ENCODE peak calls at places on chromosomes 16 and 17, in four cellular contexts. X, E, H and D are unnamed samples.

GRCh38 chr17:67260051-67260987 is 15.3 kb upstream of the HELZ start:
- DNase-seq in X (peak), E (peak), H (peak), D (no peak)

GRCh38 chr17:49850772-49851386 is 3.0 kb upstream of the TAC4 start:
- DNase-seq in X (no peak), E (no peak), H (no peak), D (no peak)

GRCh38 chr17:68385490-68386215 is 71.6 kb downstream of the WIPI1 start:
- DNase-seq in X (no peak), E (no peak), H (no peak), D (no peak)

GRCh38 chr16:72317378-72317777 is 145.4 kb upstream of the PMFBP1 start:
- DNase-seq in X (no peak), E (no peak), H (peak), D (no peak)

GRCh38 chr17:44310612-44311376 is 2.4 kb downstream of the RUNDC3A start:
- DNase-seq in X (no peak), E (no peak), H (no peak), D (no peak)

GRCh38 chr16:2273484-2273883 is 5.6 kb upstream of the RNPS1 start:
- DNase-seq in X (no peak), E (no peak), H (no peak), D (no peak)

GRCh38 chr16:76176616-76177015 is 100.6 kb upstream of the CNTNAP4 start:
- DNase-seq in X (no peak), E (no peak), H (no peak), D (no peak)

GRCh38 chr16:14427371-14427948 is 202.6 kb downstream of the PARN start:
- DNase-seq in X (no peak), E (no peak), H (peak), D (no peak)

GRCh38 chr17:38747385-38748328 is 479 bp downstream of the PCGF2 start:
- DNase-seq in X (peak), E (peak), H (no peak), D (no peak)

GRCh38 chr16:86289304-86289703 is 221.0 kb upstream of the FOXF1 start:
- DNase-seq in X (no peak), E (no peak), H (no peak), D (no peak)

GRCh38 chr17:68704897-68705296 is 103.7 kb upstream of the FAM20A start:
- DNase-seq in X (no peak), E (no peak), H (peak), D (no peak)

GRCh38 chr16:26360867-26361266 is 669.1 kb downstream of the HS3ST4 start:
- DNase-seq in X (no peak), E (no peak), H (no peak), D (no peak)

GRCh38 chr16:30369091-30369937 is 980 bp downstream of the TBC1D10B start:
- DNase-seq in X (no peak), E (peak), H (no peak), D (no peak)

GRCh38 chr17:72151565-72152391 is 31.0 kb downstream of the SOX9 start:
- DNase-seq in X (peak), E (peak), H (peak), D (no peak)

GRCh38 chr17:81737947-81738800 is 26.1 kb downstream of the SLC25A10 start:
- DNase-seq in X (no peak), E (no peak), H (no peak), D (no peak)

GRCh38 chr17:19262650-19263620 is 25.8 kb downstream of the EPN2 start:
- DNase-seq in X (no peak), E (no peak), H (peak), D (peak)

GRCh38 chr17:1037238-1037879 is 40.4 kb downstream of the TIMM22 start:
- DNase-seq in X (no peak), E (no peak), H (no peak), D (no peak)

GRCh38 chr16:69865701-69866100 is 85.4 kb upstream of the CLEC18A start:
- DNase-seq in X (no peak), E (no peak), H (peak), D (no peak)

GRCh38 chr17:73933871-73934270 is 269.6 kb upstream of the RPL38 start:
- DNase-seq in X (no peak), E (peak), H (no peak), D (no peak)

GRCh38 chr17:73371285-73371684 is 59.5 kb upstream of the CDC42EP4 start:
- DNase-seq in X (no peak), E (no peak), H (peak), D (peak)

GRCh38 chr16:68778551-68779231 is 41.6 kb downstream of the CDH1 start:
- DNase-seq in X (peak), E (peak), H (no peak), D (no peak)

GRCh38 chr16:26963109-26963508 is 103.6 kb upstream of the C16orf82 start:
- DNase-seq in X (no peak), E (peak), H (peak), D (no peak)

GRCh38 chr17:46832945-46833839 is 14.7 kb upstream of the WNT3 start:
- DNase-seq in X (peak), E (no peak), H (peak), D (no peak)

GRCh38 chr17:77332981-77333685 is 192.4 kb downstream of the SEC14L1 start:
- DNase-seq in X (no peak), E (peak), H (peak), D (no peak)

GRCh38 chr16:5735444-5735843 is 637.8 kb upstream of the EEF2KMT start:
- DNase-seq in X (no peak), E (no peak), H (no peak), D (no peak)

GRCh38 chr17:29043539-29044165 is 711 bp downstream of the PIPOX start:
- DNase-seq in X (no peak), E (no peak), H (no peak), D (no peak)

GRCh38 chr17:76678330-76678729 is 32.4 kb downstream of the MXRA7 start:
- DNase-seq in X (no peak), E (peak), H (no peak), D (no peak)

GRCh38 chr17:21300601-21301571 is 16.4 kb downstream of the MAP2K3 start:
- DNase-seq in X (no peak), E (no peak), H (no peak), D (no peak)

DNA sequence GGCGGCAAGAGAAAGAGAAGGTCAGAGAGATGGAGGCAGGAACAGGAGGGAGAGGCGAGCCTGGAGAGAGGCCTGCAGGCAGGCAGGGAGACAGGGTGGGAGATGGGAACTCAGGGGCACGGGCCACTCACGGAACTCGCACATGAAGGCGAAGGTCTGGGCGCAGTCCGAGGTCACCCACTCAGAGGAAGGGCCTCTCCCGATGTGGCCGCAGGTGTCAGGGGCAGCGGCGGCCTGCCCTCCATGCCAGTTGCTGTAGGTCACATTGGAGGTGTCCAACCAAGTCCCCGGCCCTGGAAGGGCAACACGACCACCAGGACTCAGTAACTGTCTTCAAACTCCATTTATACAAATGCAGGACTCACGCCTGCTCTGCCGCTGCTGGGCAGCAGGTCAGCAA is 22.4 kb upstream of the BCO1 start:
- DNase-seq in X (no peak), E (no peak), H (no peak), D (no peak)
- H3K27ac ChIP-seq in X (no peak), E (no peak), H (no peak), D (no peak)

GRCh38 chr16:56888806-56889205 is 23.8 kb downstream of the SLC12A3 start:
- DNase-seq in X (no peak), E (no peak), H (no peak), D (no peak)
- H3K27ac ChIP-seq in X (no peak), E (no peak), H (no peak), D (no peak)

DNA sequence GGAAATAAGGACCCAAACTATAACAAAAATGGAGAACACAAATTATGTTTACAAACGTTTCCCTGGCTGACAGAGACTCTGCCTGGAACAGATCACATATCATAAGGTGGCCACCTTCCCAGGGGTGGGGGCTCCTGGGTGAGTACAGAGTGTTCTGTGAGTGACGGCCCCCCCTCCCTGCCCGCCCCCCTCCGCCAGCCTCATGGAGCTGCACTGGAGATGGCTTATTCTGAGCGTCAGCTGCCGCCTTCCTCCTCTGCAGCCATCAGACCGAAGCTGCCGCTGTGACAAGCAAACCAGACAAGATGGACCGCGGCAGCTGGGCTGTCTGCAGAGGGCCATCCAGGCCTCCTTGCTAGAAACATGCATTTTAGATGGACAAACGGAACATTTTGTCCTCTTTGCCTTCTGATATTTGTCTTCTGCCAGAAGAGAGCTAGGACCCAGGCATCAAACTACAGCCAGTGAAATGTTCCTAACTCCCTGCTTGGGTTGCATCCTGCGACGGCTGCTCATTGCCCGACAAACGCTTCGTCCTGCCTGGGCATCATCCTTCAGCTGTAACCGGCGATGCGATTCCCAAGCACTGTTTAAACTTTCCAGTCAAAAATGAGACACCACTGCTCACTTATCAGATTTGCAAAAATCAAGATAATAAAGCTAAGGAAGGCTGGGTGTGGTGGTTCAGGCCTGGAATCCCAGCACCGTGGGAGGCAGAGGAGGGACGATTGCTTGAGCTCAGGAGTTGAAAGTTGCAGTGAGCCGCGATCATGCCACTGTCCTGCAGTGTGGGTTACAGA is 15.3 kb upstream of the RPTOR start:
- DNase-seq in X (no peak), E (no peak), H (no peak), D (no peak)
- H3K27ac ChIP-seq in X (peak), E (no peak), H (no peak), D (no peak)

GRCh38 chr16:57299009-57299718 is 14.7 kb upstream of the PLLP start:
- DNase-seq in X (no peak), E (peak), H (no peak), D (no peak)

GRCh38 chr16:57303021-57303909 is 18.8 kb upstream of the PLLP start:
- DNase-seq in X (no peak), E (no peak), H (no peak), D (no peak)

GRCh38 chr16:57300387-57301125 is 16.1 kb upstream of the PLLP start:
- DNase-seq in X (peak), E (peak), H (peak), D (peak)

GRCh38 chr16:57299719-57300386 is 15.4 kb upstream of the PLLP start:
- DNase-seq in X (peak), E (peak), H (peak), D (peak)

DNA sequence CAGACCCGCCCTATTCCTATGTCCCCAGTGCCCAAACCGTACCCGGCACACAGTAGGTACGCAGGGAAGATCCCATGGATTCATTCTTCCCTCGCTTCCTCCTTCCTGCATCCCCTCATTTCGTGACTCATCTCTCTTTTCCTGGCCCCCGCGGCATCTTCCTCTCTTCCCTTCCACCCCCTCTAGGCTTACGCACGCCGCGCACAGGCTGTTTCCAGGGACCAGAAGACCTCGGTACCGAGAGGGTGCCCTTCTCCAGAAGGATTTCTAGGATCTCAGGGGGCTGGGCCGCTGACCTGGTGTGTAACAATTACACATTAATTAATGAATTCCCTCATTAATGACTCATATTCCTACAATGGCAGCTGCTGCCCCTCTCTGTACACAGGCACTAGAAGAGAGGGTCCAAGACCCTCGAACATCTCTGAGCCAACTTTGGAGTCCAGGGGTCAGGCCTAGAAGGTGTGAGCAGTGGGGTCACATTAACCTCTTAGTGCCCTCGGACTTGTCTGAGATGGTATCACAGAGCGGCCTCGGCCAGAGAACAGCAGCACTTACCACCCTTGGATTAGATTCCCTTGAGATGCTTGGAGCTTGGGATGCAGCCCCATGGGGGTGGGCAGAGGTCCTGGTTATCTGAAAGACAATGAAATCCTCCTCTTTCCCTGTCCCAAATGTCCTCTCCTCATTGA is 16.8 kb upstream of the PLLP start:
- DNase-seq in X (no peak), E (peak), H (no peak), D (no peak)
- H3K27ac ChIP-seq in X (no peak), E (no peak), H (no peak), D (no peak)

DNA sequence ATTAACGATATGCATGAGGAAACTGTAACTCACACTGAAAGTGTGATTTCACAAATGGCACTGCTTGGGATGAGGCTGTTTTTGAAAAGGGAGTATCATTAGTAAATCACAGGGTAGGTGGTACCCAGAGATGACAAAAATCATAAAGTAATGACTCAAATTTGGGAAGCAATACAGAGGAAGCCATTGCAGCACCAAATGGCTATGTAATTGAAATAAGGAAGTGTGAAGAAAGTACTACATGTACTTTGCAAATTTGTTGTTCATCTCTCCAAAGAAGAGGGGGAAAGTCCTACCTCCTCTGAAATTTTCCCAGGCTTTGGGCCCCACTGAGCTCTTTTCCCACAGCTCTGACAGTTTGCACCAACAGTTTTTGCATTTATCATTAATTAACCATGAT is 12.3 kb upstream of the ABCC12 start:
- DNase-seq in X (no peak), E (no peak), H (no peak), D (no peak)
- H3K27ac ChIP-seq in X (no peak), E (no peak), H (no peak), D (no peak)

GRCh38 chr17:79931517-79932309 is 92.5 kb upstream of the CBX4 start:
- DNase-seq in X (no peak), E (peak), H (peak), D (no peak)
- H3K27ac ChIP-seq in X (no peak), E (no peak), H (no peak), D (no peak)

GRCh38 chr17:12548558-12548957 is 117.1 kb upstream of the MYOCD start:
- DNase-seq in X (no peak), E (no peak), H (no peak), D (no peak)
- H3K27ac ChIP-seq in X (no peak), E (no peak), H (no peak), D (no peak)

DNA sequence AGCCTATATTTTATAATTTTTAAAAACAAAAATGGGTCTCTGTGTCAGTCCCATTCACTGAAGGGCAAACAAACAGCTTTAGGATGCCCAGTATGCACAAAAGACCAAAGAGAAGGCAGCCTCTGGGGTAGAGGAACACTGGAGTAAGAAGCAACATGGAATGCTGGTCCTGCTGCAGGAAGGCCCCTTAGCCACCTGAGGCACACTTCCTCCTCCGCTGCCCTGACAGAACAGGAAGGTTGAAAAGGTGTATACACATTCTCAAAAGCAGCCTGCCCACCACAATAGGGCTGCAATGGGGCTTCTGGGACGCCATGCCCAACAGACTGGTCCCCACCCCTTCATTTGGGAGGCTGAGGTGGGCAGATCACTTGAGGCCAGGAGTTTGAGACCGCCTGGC is 19.5 kb downstream of the TOM1L2 start:
- DNase-seq in X (no peak), E (no peak), H (no peak), D (no peak)
- H3K27ac ChIP-seq in X (peak), E (no peak), H (no peak), D (no peak)

GRCh38 chr16:55351936-55352335 is 27.9 kb downstream of the IRX6 start:
- DNase-seq in X (no peak), E (no peak), H (no peak), D (no peak)

GRCh38 chr16:55359946-55360345 is 35.9 kb downstream of the IRX6 start:
- DNase-seq in X (no peak), E (no peak), H (no peak), D (no peak)

DNA sequence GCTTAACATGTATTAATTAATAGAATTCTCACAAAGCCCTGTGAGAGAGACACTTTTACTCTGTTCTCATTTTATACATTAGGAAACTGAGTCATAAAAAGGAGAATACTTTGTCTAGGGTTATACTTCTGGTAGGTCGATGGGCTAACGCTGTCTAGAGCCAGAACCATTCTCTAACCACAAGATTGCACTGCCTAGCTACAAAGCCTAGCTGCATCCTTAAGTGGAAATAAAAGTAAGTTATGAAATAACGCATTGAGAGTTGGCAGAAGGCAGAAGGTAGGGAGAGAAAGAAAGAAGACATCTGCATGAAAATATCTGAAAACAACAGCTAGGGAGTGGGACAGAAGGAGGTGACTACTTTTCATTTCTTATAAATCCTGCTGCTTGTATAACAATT is 33.2 kb downstream of the IRX6 start:
- DNase-seq in X (no peak), E (no peak), H (no peak), D (no peak)
- H3K27ac ChIP-seq in X (no peak), E (no peak), H (no peak), D (no peak)

GRCh38 chr17:42094375-42095069 is 3.8 kb downstream of the ZNF385C start:
- DNase-seq in X (no peak), E (no peak), H (no peak), D (no peak)

GRCh38 chr17:42088736-42089135 is 9.5 kb downstream of the ZNF385C start:
- DNase-seq in X (no peak), E (no peak), H (no peak), D (no peak)

GRCh38 chr17:42087736-42088705 is 10.3 kb downstream of the ZNF385C start:
- DNase-seq in X (no peak), E (no peak), H (no peak), D (no peak)

GRCh38 chr17:42087042-42087701 is 11.1 kb downstream of the ZNF385C start:
- DNase-seq in X (no peak), E (no peak), H (no peak), D (no peak)

DNA sequence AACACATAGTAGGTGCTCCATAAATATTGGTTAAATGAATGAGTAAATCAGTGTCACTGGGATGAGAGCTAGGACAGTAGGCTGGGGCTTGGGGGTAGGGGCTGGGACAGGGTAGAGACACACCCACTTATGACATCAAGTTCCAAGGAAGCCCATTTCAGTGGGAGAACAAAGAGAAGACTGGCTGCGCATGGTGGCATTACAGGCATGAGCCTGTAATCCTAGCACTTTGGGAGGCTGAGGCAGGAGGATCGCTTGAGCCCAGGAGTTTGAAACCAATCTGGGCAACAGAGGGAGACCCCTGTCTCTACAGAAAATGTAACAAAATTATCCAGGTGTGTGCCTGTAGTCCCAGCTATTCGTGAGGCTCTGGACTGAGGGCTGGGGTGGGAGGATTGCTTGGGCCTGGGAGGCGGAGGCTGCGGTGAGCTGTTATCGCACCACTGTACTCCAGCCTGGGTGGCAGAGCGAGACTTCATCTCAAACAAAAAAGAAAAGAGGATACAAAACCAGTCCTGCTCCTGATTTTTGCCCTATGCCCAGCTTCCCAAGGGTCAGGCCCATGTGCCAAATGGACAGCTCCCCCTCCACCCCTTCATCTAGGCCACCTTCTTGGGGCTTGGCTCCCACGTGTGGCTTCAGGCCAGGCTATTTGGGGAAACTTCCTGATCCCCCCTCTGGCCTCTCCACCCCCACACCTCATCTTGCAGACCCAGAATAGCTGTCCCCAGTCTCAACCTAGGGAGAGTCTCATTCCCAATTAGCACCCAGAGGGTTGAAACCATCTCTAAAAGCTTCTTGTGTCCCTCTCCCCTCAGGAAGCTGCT is 7.1 kb downstream of the ZNF385C start:
- DNase-seq in X (no peak), E (no peak), H (no peak), D (no peak)
- H3K27ac ChIP-seq in X (no peak), E (no peak), H (no peak), D (no peak)